ENCODE peak calls at places on chromosome 9, in ten cellular contexts. One of them, this sample, is unnamed.

GRCh38 chr9:92564479-92564878 is 28.7 kb upstream of the ECM2 start:
- DNase-seq in CD8-positive, alpha-beta T cell: no peak
- DNase-seq in fibroblast of mammary gland: peak
- DNase-seq in A549: no peak
- DNase-seq in fibroblast of lung: peak
- DNase-seq in B cell: no peak
- DNase-seq in heart left ventricle: no peak
- DNase-seq in cardiac fibroblast: no peak
- DNase-seq in mucosa of descending colon: no peak
- DNase-seq in WTC11: no peak
- DNase-seq in this sample: no peak

GRCh38 chr9:26789959-26790358 is 102.6 kb downstream of the CAAP1 start:
- DNase-seq in CD8-positive, alpha-beta T cell: no peak
- DNase-seq in fibroblast of mammary gland: peak
- DNase-seq in A549: no peak
- DNase-seq in fibroblast of lung: peak
- DNase-seq in B cell: no peak
- DNase-seq in heart left ventricle: no peak
- DNase-seq in cardiac fibroblast: peak
- DNase-seq in mucosa of descending colon: no peak
- DNase-seq in WTC11: no peak
- DNase-seq in this sample: no peak

GRCh38 chr9:105269593-105269992 is 25.1 kb downstream of the SLC44A1 start:
- DNase-seq in CD8-positive, alpha-beta T cell: no peak
- DNase-seq in fibroblast of mammary gland: no peak
- DNase-seq in A549: no peak
- DNase-seq in fibroblast of lung: no peak
- DNase-seq in B cell: no peak
- DNase-seq in heart left ventricle: no peak
- DNase-seq in cardiac fibroblast: no peak
- DNase-seq in mucosa of descending colon: no peak
- DNase-seq in WTC11: no peak
- DNase-seq in this sample: no peak

GRCh38 chr9:123421801-123422455 is 65.9 kb downstream of the CRB2 start:
- DNase-seq in CD8-positive, alpha-beta T cell: no peak
- DNase-seq in fibroblast of mammary gland: no peak
- DNase-seq in A549: no peak
- DNase-seq in fibroblast of lung: no peak
- DNase-seq in B cell: no peak
- DNase-seq in heart left ventricle: no peak
- DNase-seq in cardiac fibroblast: no peak
- DNase-seq in mucosa of descending colon: no peak
- DNase-seq in WTC11: no peak
- DNase-seq in this sample: no peak

GRCh38 chr9:87256973-87257372 is 240.7 kb upstream of the DAPK1 start:
- DNase-seq in CD8-positive, alpha-beta T cell: no peak
- DNase-seq in fibroblast of mammary gland: peak
- DNase-seq in A549: no peak
- DNase-seq in fibroblast of lung: peak
- DNase-seq in B cell: no peak
- DNase-seq in heart left ventricle: no peak
- DNase-seq in cardiac fibroblast: peak
- DNase-seq in mucosa of descending colon: no peak
- DNase-seq in WTC11: no peak
- DNase-seq in this sample: no peak

GRCh38 chr9:16202913-16203734 is 650.3 kb downstream of the CCDC171 start:
- DNase-seq in CD8-positive, alpha-beta T cell: no peak
- DNase-seq in fibroblast of mammary gland: peak
- DNase-seq in A549: peak
- DNase-seq in fibroblast of lung: peak
- DNase-seq in B cell: no peak
- DNase-seq in heart left ventricle: no peak
- DNase-seq in cardiac fibroblast: peak
- DNase-seq in mucosa of descending colon: no peak
- DNase-seq in WTC11: no peak
- DNase-seq in this sample: no peak

GRCh38 chr9:104879555-104880318 is 48.2 kb downstream of the ABCA1 start:
- DNase-seq in CD8-positive, alpha-beta T cell: no peak
- DNase-seq in fibroblast of mammary gland: peak
- DNase-seq in A549: no peak
- DNase-seq in fibroblast of lung: peak
- DNase-seq in B cell: no peak
- DNase-seq in heart left ventricle: no peak
- DNase-seq in cardiac fibroblast: peak
- DNase-seq in mucosa of descending colon: no peak
- DNase-seq in WTC11: no peak
- DNase-seq in this sample: no peak

GRCh38 chr9:96844040-96844439 is 10.3 kb downstream of the ZNF782 start:
- DNase-seq in CD8-positive, alpha-beta T cell: no peak
- DNase-seq in fibroblast of mammary gland: peak
- DNase-seq in A549: no peak
- DNase-seq in fibroblast of lung: no peak
- DNase-seq in B cell: no peak
- DNase-seq in heart left ventricle: no peak
- DNase-seq in cardiac fibroblast: no peak
- DNase-seq in mucosa of descending colon: no peak
- DNase-seq in WTC11: no peak
- DNase-seq in this sample: no peak

GRCh38 chr9:123375725-123376132 is 19.7 kb downstream of the CRB2 start:
- DNase-seq in CD8-positive, alpha-beta T cell: no peak
- DNase-seq in fibroblast of mammary gland: no peak
- DNase-seq in A549: no peak
- DNase-seq in fibroblast of lung: peak
- DNase-seq in B cell: no peak
- DNase-seq in heart left ventricle: no peak
- DNase-seq in cardiac fibroblast: peak
- DNase-seq in mucosa of descending colon: peak
- DNase-seq in WTC11: no peak
- DNase-seq in this sample: no peak

GRCh38 chr9:68904454-68904853 is 109.5 kb downstream of the PRKACG start:
- DNase-seq in CD8-positive, alpha-beta T cell: no peak
- DNase-seq in fibroblast of mammary gland: no peak
- DNase-seq in A549: no peak
- DNase-seq in fibroblast of lung: no peak
- DNase-seq in B cell: no peak
- DNase-seq in heart left ventricle: no peak
- DNase-seq in cardiac fibroblast: no peak
- DNase-seq in mucosa of descending colon: no peak
- DNase-seq in WTC11: no peak
- DNase-seq in this sample: no peak

GRCh38 chr9:33272061-33272460 is 7.2 kb downstream of the CHMP5 start:
- DNase-seq in CD8-positive, alpha-beta T cell: no peak
- DNase-seq in fibroblast of mammary gland: no peak
- DNase-seq in A549: no peak
- DNase-seq in fibroblast of lung: peak
- DNase-seq in B cell: no peak
- DNase-seq in heart left ventricle: no peak
- DNase-seq in cardiac fibroblast: no peak
- DNase-seq in mucosa of descending colon: peak
- DNase-seq in WTC11: no peak
- DNase-seq in this sample: no peak

GRCh38 chr9:80994892-80995291 is 694.5 kb downstream of the TLE1 start:
- DNase-seq in CD8-positive, alpha-beta T cell: no peak
- DNase-seq in fibroblast of mammary gland: peak
- DNase-seq in A549: no peak
- DNase-seq in fibroblast of lung: peak
- DNase-seq in B cell: no peak
- DNase-seq in heart left ventricle: no peak
- DNase-seq in cardiac fibroblast: peak
- DNase-seq in mucosa of descending colon: no peak
- DNase-seq in WTC11: no peak
- DNase-seq in this sample: no peak

GRCh38 chr9:7169717-7170348 is 412.1 kb downstream of the KDM4C start:
- DNase-seq in CD8-positive, alpha-beta T cell: no peak
- DNase-seq in fibroblast of mammary gland: peak
- DNase-seq in A549: no peak
- DNase-seq in fibroblast of lung: peak
- DNase-seq in B cell: no peak
- DNase-seq in heart left ventricle: no peak
- DNase-seq in cardiac fibroblast: peak
- DNase-seq in mucosa of descending colon: no peak
- DNase-seq in WTC11: no peak
- DNase-seq in this sample: no peak

GRCh38 chr9:108549184-108549583 is 306.6 kb downstream of the ACTL7B start:
- DNase-seq in CD8-positive, alpha-beta T cell: no peak
- DNase-seq in fibroblast of mammary gland: no peak
- DNase-seq in A549: no peak
- DNase-seq in fibroblast of lung: no peak
- DNase-seq in B cell: no peak
- DNase-seq in heart left ventricle: no peak
- DNase-seq in cardiac fibroblast: no peak
- DNase-seq in mucosa of descending colon: no peak
- DNase-seq in WTC11: no peak
- DNase-seq in this sample: no peak

GRCh38 chr9:85260288-85260687 is 481.5 kb downstream of the AGTPBP1 start:
- DNase-seq in CD8-positive, alpha-beta T cell: no peak
- DNase-seq in fibroblast of mammary gland: no peak
- DNase-seq in A549: no peak
- DNase-seq in fibroblast of lung: no peak
- DNase-seq in B cell: no peak
- DNase-seq in heart left ventricle: no peak
- DNase-seq in cardiac fibroblast: no peak
- DNase-seq in mucosa of descending colon: no peak
- DNase-seq in WTC11: no peak
- DNase-seq in this sample: no peak

GRCh38 chr9:85262333-85262732 is 479.4 kb downstream of the AGTPBP1 start:
- DNase-seq in CD8-positive, alpha-beta T cell: no peak
- DNase-seq in fibroblast of mammary gland: peak
- DNase-seq in A549: no peak
- DNase-seq in fibroblast of lung: peak
- DNase-seq in B cell: no peak
- DNase-seq in heart left ventricle: no peak
- DNase-seq in cardiac fibroblast: peak
- DNase-seq in mucosa of descending colon: no peak
- DNase-seq in WTC11: no peak
- DNase-seq in this sample: no peak

GRCh38 chr9:85263288-85263687 is 478.5 kb downstream of the AGTPBP1 start:
- DNase-seq in CD8-positive, alpha-beta T cell: no peak
- DNase-seq in fibroblast of mammary gland: no peak
- DNase-seq in A549: no peak
- DNase-seq in fibroblast of lung: no peak
- DNase-seq in B cell: no peak
- DNase-seq in heart left ventricle: no peak
- DNase-seq in cardiac fibroblast: no peak
- DNase-seq in mucosa of descending colon: no peak
- DNase-seq in WTC11: no peak
- DNase-seq in this sample: no peak

GRCh38 chr9:85258229-85258628 is 483.5 kb downstream of the AGTPBP1 start:
- DNase-seq in CD8-positive, alpha-beta T cell: no peak
- DNase-seq in fibroblast of mammary gland: no peak
- DNase-seq in A549: no peak
- DNase-seq in fibroblast of lung: no peak
- DNase-seq in B cell: no peak
- DNase-seq in heart left ventricle: no peak
- DNase-seq in cardiac fibroblast: no peak
- DNase-seq in mucosa of descending colon: peak
- DNase-seq in WTC11: no peak
- DNase-seq in this sample: no peak

GRCh38 chr9:85258823-85259370 is 482.9 kb downstream of the AGTPBP1 start:
- DNase-seq in CD8-positive, alpha-beta T cell: no peak
- DNase-seq in fibroblast of mammary gland: peak
- DNase-seq in A549: peak
- DNase-seq in fibroblast of lung: peak
- DNase-seq in B cell: no peak
- DNase-seq in heart left ventricle: peak
- DNase-seq in cardiac fibroblast: peak
- DNase-seq in mucosa of descending colon: peak
- DNase-seq in WTC11: peak
- DNase-seq in this sample: peak
- TF ChIP-seq CTCF in CD8-positive, alpha-beta T cell: no peak
- TF ChIP-seq CTCF in fibroblast of mammary gland: peak
- TF ChIP-seq CTCF in A549: peak
- TF ChIP-seq CTCF in fibroblast of lung: peak
- TF ChIP-seq CTCF in B cell: no peak
- TF ChIP-seq CTCF in heart left ventricle: peak
- TF ChIP-seq CTCF in cardiac fibroblast: peak
- TF ChIP-seq CTCF in mucosa of descending colon: peak
- TF ChIP-seq CTCF in WTC11: peak
- TF ChIP-seq CTCF in this sample: peak

GRCh38 chr9:14292181-14292773 is 21.7 kb downstream of the NFIB start:
- DNase-seq in CD8-positive, alpha-beta T cell: no peak
- DNase-seq in fibroblast of mammary gland: no peak
- DNase-seq in A549: no peak
- DNase-seq in fibroblast of lung: no peak
- DNase-seq in B cell: no peak
- DNase-seq in heart left ventricle: no peak
- DNase-seq in cardiac fibroblast: no peak
- DNase-seq in mucosa of descending colon: no peak
- DNase-seq in WTC11: no peak
- DNase-seq in this sample: no peak
- TF ChIP-seq CTCF in CD8-positive, alpha-beta T cell: no peak
- TF ChIP-seq CTCF in fibroblast of mammary gland: no peak
- TF ChIP-seq CTCF in A549: no peak
- TF ChIP-seq CTCF in fibroblast of lung: no peak
- TF ChIP-seq CTCF in B cell: no peak
- TF ChIP-seq CTCF in heart left ventricle: no peak
- TF ChIP-seq CTCF in cardiac fibroblast: no peak
- TF ChIP-seq CTCF in mucosa of descending colon: no peak
- TF ChIP-seq CTCF in WTC11: no peak
- TF ChIP-seq CTCF in this sample: no peak

GRCh38 chr9:9791621-9792020 is 821.2 kb downstream of the PTPRD start:
- DNase-seq in CD8-positive, alpha-beta T cell: no peak
- DNase-seq in fibroblast of mammary gland: peak
- DNase-seq in A549: no peak
- DNase-seq in fibroblast of lung: peak
- DNase-seq in B cell: no peak
- DNase-seq in heart left ventricle: no peak
- DNase-seq in cardiac fibroblast: no peak
- DNase-seq in mucosa of descending colon: no peak
- DNase-seq in WTC11: no peak
- DNase-seq in this sample: no peak
- TF ChIP-seq CTCF in CD8-positive, alpha-beta T cell: no peak
- TF ChIP-seq CTCF in fibroblast of mammary gland: peak
- TF ChIP-seq CTCF in A549: no peak
- TF ChIP-seq CTCF in fibroblast of lung: no peak
- TF ChIP-seq CTCF in B cell: no peak
- TF ChIP-seq CTCF in heart left ventricle: no peak
- TF ChIP-seq CTCF in cardiac fibroblast: no peak
- TF ChIP-seq CTCF in mucosa of descending colon: no peak
- TF ChIP-seq CTCF in WTC11: no peak
- TF ChIP-seq CTCF in this sample: peak

GRCh38 chr9:127611796-127612790 is at the start of gene STXBP1:
- DNase-seq in CD8-positive, alpha-beta T cell: peak
- DNase-seq in fibroblast of mammary gland: peak
- DNase-seq in A549: peak
- DNase-seq in fibroblast of lung: peak
- DNase-seq in B cell: peak
- DNase-seq in heart left ventricle: peak
- DNase-seq in cardiac fibroblast: peak
- DNase-seq in mucosa of descending colon: peak
- DNase-seq in WTC11: peak
- DNase-seq in this sample: peak
- TF ChIP-seq CTCF in CD8-positive, alpha-beta T cell: no peak
- TF ChIP-seq CTCF in fibroblast of mammary gland: no peak
- TF ChIP-seq CTCF in A549: peak
- TF ChIP-seq CTCF in fibroblast of lung: peak
- TF ChIP-seq CTCF in B cell: no peak
- TF ChIP-seq CTCF in heart left ventricle: peak
- TF ChIP-seq CTCF in cardiac fibroblast: no peak
- TF ChIP-seq CTCF in mucosa of descending colon: no peak
- TF ChIP-seq CTCF in WTC11: no peak
- TF ChIP-seq CTCF in this sample: peak